ENCODE peak calls at places on chromosomes 7 and 10, in six cellular contexts. D is SK-N-SH; S is tibial artery; L is AG04450; B is CD4-positive, alpha-beta T cell; U is fibroblast of lung. V is an unnamed sample.
A peak's percentile ranks its signal among the peaks of the same experiment; 100 is the strongest.

GRCh38 chr7:112594397-112594796 is 113.6 kb downstream of the LSMEM1 start:
- DNase-seq in D (peak; percentile 39), S (no peak), L (no peak), B (no peak), U (peak; percentile 64), V (no peak)

GRCh38 chr7:85602196-85602595 is 415.3 kb upstream of the SEMA3D start:
- DNase-seq in D (no peak), S (no peak), L (no peak), B (no peak), U (peak; percentile 18), V (no peak)

GRCh38 chr10:99396471-99396870 is 34.0 kb downstream of the GOT1 start:
- DNase-seq in D (no peak), S (no peak), L (peak; percentile 42), B (no peak), U (peak; percentile 64), V (no peak)

GRCh38 chr10:84770824-84771223 is 442.4 kb downstream of the CCSER2 start:
- DNase-seq in D (no peak), S (no peak), L (no peak), B (no peak), U (no peak), V (no peak)

GRCh38 chr10:14560794-14561765 is 213.6 kb downstream of the FAM107B start:
- DNase-seq in D (no peak), S (no peak), L (no peak), B (no peak), U (no peak), V (no peak)

GRCh38 chr10:65235846-65236245 is 1690.0 kb upstream of the LRRTM3 start:
- DNase-seq in D (no peak), S (no peak), L (no peak), B (no peak), U (no peak), V (no peak)

GRCh38 chr7:78151229-78151628 is 352.7 kb downstream of the PHTF2 start:
- DNase-seq in D (no peak), S (no peak), L (peak; percentile 33), B (no peak), U (peak; percentile 92), V (no peak)

GRCh38 chr7:30842542-30843451 is 68.9 kb upstream of the AQP1 start:
- DNase-seq in D (no peak), S (no peak), L (no peak), B (no peak), U (no peak), V (no peak)

GRCh38 chr7:76262683-76263402 is 39.6 kb upstream of the HSPB1 start:
- DNase-seq in D (peak; percentile 88), S (no peak), L (peak; percentile 16), B (no peak), U (peak; percentile 47), V (peak; percentile 42)

GRCh38 chr7:82441916-82442478 is 1.6 kb downstream of the CACNA2D1 start:
- DNase-seq in D (peak; percentile 23), S (no peak), L (no peak), B (no peak), U (peak; percentile 55), V (no peak)

GRCh38 chr7:2823124-2823523 is 21.0 kb downstream of the GNA12 start:
- DNase-seq in D (no peak), S (no peak), L (no peak), B (no peak), U (no peak), V (no peak)
- H3K27ac ChIP-seq in D (no peak overlapping the region), S (peak overlapping the region; percentile 40), L (peak overlapping the region; percentile 98), B (no peak overlapping the region), U (peak overlapping the region; percentile 90), V (no peak overlapping the region)

GRCh38 chr10:47406548-47406869 is 22.4 kb upstream of the ZNF488 start:
- DNase-seq in D (no peak), S (no peak), L (no peak), B (no peak), U (no peak), V (no peak)

GRCh38 chr10:47405829-47406547 is 21.9 kb upstream of the ZNF488 start:
- DNase-seq in D (no peak), S (no peak), L (no peak), B (no peak), U (no peak), V (no peak)

GRCh38 chr10:47404937-47405336 is 20.8 kb upstream of the ZNF488 start:
- DNase-seq in D (no peak), S (no peak), L (no peak), B (no peak), U (no peak), V (no peak)

GRCh38 chr10:47408606-47409005 is 24.5 kb upstream of the ZNF488 start:
- DNase-seq in D (no peak), S (no peak), L (no peak), B (no peak), U (no peak), V (no peak)

GRCh38 chr10:47406870-47407648 is 23.0 kb upstream of the ZNF488 start:
- DNase-seq in D (no peak), S (no peak), L (peak; percentile 13), B (no peak), U (peak; percentile 88), V (no peak)
- H3K27ac ChIP-seq in D (no peak overlapping the region), S (no peak overlapping the region), L (no peak overlapping the region), B (no peak overlapping the region), U (no peak overlapping the region), V (no peak overlapping the region)

GRCh38 chr10:103983367-103983911 is 16.5 kb downstream of the SLK start:
- DNase-seq in D (no peak), S (no peak), L (no peak), B (no peak), U (no peak), V (no peak)
- H3K27ac ChIP-seq in D (no peak overlapping the region), S (no peak overlapping the region), L (no peak overlapping the region), B (peak overlapping the region; percentile 34), U (no peak overlapping the region), V (no peak overlapping the region)

DNA sequence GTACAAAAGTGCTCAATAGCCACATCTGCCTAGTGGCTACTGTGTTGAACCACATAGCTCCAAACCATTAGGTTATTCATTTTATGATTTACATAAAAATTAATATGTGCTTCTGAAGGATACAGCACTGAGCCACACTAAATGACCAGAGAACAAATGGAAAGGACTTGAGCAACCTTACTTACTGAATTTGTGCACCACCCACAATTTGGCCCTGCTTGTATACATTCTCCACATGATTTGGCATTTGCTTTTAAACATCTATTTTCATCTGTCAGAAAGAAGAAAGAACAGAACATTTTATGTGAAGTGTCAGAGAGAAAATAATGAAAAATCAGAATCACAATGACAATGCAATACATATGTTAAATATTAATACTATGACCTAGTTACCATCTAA is 25.7 kb downstream of the ITGB1 start:
- DNase-seq in D (no peak), S (no peak), L (no peak), B (no peak), U (no peak), V (no peak)
- H3K27ac ChIP-seq in D (no peak overlapping the region), S (no peak overlapping the region), L (no peak overlapping the region), B (no peak overlapping the region), U (no peak overlapping the region), V (no peak overlapping the region)

DNA sequence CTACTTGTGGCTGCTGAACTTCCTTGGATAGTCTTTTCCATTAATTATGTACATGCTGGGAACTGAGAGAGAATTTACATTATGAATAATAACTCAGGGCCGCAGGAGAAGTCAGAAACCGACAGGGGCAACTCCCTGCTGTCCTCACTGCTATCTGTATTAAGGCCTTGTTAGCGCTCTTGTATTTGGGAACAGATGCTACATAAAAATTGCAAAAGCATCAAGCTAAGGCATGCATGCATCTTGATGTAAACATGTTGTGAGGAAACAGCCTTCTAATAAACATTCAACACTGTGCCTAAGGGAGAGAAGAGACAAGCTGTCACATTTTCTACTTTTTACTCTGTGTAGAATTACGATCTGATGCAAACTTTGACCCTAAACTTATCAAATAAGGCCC is 158.4 kb downstream of the PARD3 start:
- DNase-seq in D (no peak), S (no peak), L (no peak), B (no peak), U (no peak), V (no peak)
- H3K27ac ChIP-seq in D (no peak overlapping the region), S (no peak overlapping the region), L (no peak overlapping the region), B (no peak overlapping the region), U (no peak overlapping the region), V (no peak overlapping the region)

GRCh38 chr10:125151170-125151823 is 9.1 kb downstream of the CTBP2 start:
- DNase-seq in D (no peak), S (no peak), L (no peak), B (no peak), U (no peak), V (no peak)
- H3K27ac ChIP-seq in D (no peak overlapping the region), S (peak overlapping the region; percentile 70), L (no peak overlapping the region), B (no peak overlapping the region), U (no peak overlapping the region), V (peak overlapping the region; percentile 86)